ENCODE peak calls at places on chromosome 16, in six cellular contexts. S is GM12865, M is left kidney, V is AG20443, Y is GDM1, Z is HS-5. G is an unnamed sample.

GRCh38 chr16:85144026-85144915 is 32.0 kb upstream of the CIBAR2 start:
- DNase-seq in S (no peak), M (no peak), V (no peak), Y (no peak), Z (no peak), G (no peak)

GRCh38 chr16:19264123-19264673 is 21.3 kb upstream of the CLEC19A start:
- DNase-seq in S (no peak), M (no peak), V (no peak), Y (no peak), Z (no peak), G (no peak)

GRCh38 chr16:69476920-69477418 is 52.5 kb downstream of the CYB5B start:
- DNase-seq in S (no peak), M (peak), V (peak), Y (no peak), Z (peak), G (no peak)

GRCh38 chr16:67165121-67166034 is 833 bp downstream of the HSF4 start:
- DNase-seq in S (no peak), M (peak), V (no peak), Y (no peak), Z (no peak), G (peak)

GRCh38 chr16:14013571-14014283 is 57.4 kb upstream of the MRTFB start:
- DNase-seq in S (no peak), M (peak), V (peak), Y (no peak), Z (peak), G (no peak)

GRCh38 chr16:87252269-87252970 is 64.8 kb downstream of the C16orf95 start:
- DNase-seq in S (no peak), M (no peak), V (no peak), Y (no peak), Z (no peak), G (no peak)

GRCh38 chr16:65600629-65601028 is 478.8 kb upstream of the CDH11 start:
- DNase-seq in S (no peak), M (no peak), V (no peak), Y (no peak), Z (no peak), G (no peak)

GRCh38 chr16:9647981-9648701 is 534.1 kb downstream of the GRIN2A start:
- DNase-seq in S (peak), M (peak), V (peak), Y (no peak), Z (peak), G (no peak)

GRCh38 chr16:14401839-14402115 is 228.3 kb downstream of the PARN start:
- DNase-seq in S (no peak), M (no peak), V (no peak), Y (no peak), Z (no peak), G (no peak)

GRCh38 chr16:20906225-20906870 is 5.8 kb downstream of the LYRM1 start:
- DNase-seq in S (no peak), M (peak), V (peak), Y (no peak), Z (peak), G (no peak)

G was measured in left lobe of liver.